ENCODE peak calls at places on chromosomes 12 and 14, in four cellular contexts. F is IMR-90; Q is CD4-positive, alpha-beta T cell; W is CD8-positive, alpha-beta T cell. U is an unnamed sample.

GRCh38 chr12:52295663-52296062 is 4.3 kb upstream of the KRT81 start:
- DNase-seq in F (no peak), Q (no peak), W (no peak), U (no peak)

GRCh38 chr14:31113794-31114193 is 87.6 kb upstream of the STRN3 start:
- DNase-seq in F (no peak), Q (no peak), W (no peak), U (no peak)

GRCh38 chr12:58576965-58577364 is 343.3 kb downstream of the LRIG3 start:
- DNase-seq in F (no peak), Q (no peak), W (no peak), U (no peak)

GRCh38 chr12:106790020-106790419 is 15.5 kb downstream of the RIC8B start:
- DNase-seq in F (no peak), Q (no peak), W (no peak), U (no peak)

GRCh38 chr12:30792648-30793499 is 38.1 kb upstream of the CAPRIN2 start:
- DNase-seq in F (peak; percentile 55), Q (no peak), W (no peak), U (peak; percentile 82)

GRCh38 chr14:104903990-104904389 is 20.7 kb upstream of the PLD4 start:
- DNase-seq in F (no peak), Q (no peak), W (no peak), U (no peak)

GRCh38 chr12:71746983-71747611 is 7.6 kb upstream of the RAB21 start:
- DNase-seq in F (peak; percentile 73), Q (peak; percentile 29), W (peak; percentile 47), U (peak; percentile 80)

GRCh38 chr14:61322799-61323290 is 1.5 kb downstream of the PRKCH start:
- DNase-seq in F (peak; percentile 2), Q (peak; percentile 43), W (peak; percentile 56), U (peak; percentile 97)

GRCh38 chr12:120598674-120599463 is 17.7 kb upstream of the POP5 start:
- DNase-seq in F (peak; percentile 26), Q (no peak), W (no peak), U (peak; percentile 71)

GRCh38 chr14:51305761-51306160 is 65.7 kb downstream of the TMX1 start:
- DNase-seq in F (no peak), Q (no peak), W (no peak), U (no peak)

DNA sequence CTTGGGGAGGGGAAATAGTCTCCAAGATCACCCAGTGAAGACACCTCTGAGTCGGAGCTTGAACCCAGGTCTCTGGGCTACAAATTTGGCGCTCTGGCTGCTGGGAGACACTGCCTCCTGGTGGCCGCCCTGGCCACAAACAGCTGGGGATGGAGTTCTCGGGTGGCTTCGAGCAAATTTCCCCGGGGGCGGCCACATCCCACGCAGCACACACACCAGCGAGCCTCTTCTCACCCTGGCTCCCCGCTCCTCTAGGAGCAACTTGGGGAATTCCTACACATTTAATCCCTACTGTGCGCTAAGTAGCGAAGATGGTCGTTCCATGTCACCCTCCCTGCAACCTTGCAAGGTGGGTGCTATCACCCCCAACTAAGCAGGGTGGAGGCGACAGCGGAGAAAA is 66.2 kb upstream of the BEGAIN start:
- DNase-seq in F (no peak), Q (no peak), W (peak; percentile 20), U (no peak)
- TF ChIP-seq CTCF in F (peak; percentile 30), Q (peak; percentile 51), W (peak; percentile 40), U (peak; percentile 25)

GRCh38 chr12:53481957-53482586 is 17.2 kb downstream of the MAP3K12 start:
- DNase-seq in F (no peak), Q (no peak), W (no peak), U (peak; percentile 37)
- TF ChIP-seq CTCF in F (peak; percentile 17), Q (no peak), W (peak; percentile 34), U (peak; percentile 14)

GRCh38 chr12:98997899-98998298 is 352.8 kb downstream of the APAF1 start:
- DNase-seq in F (no peak), Q (no peak), W (no peak), U (no peak)
- TF ChIP-seq CTCF in F (no peak), Q (no peak), W (no peak), U (no peak)

DNA sequence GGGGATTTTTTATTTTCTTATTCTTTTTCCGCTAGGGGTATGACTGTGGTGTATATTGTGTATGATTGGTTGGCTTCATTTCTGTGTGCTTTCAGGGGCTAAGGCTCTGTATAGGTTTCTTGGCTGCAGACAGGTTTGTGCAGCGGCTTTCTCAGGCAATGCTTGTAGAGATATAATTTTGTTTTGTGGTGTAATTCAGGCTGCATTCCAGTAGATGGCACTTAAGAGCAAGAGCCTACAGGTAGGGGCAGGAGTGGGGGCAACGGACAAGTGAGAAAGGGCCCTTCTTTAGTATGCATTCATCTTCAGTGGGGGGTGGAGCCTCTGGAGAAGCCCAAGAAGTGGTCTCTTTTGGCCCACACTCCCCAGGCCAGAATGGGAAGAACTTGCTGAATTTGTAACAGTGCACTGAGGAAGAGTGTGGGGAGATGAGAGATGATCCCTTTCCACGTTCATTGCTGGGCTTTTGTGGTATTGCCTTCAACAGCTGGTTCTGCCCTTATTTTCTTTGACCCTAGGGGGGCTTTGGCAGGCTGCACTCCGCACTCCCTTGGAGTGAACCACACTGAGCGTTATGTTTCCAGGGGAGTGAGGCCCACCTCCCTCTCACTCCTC is 78.6 kb downstream of the IFNG-AS1 start:
- DNase-seq in F (no peak), Q (no peak), W (no peak), U (peak; percentile 16)
- TF ChIP-seq CTCF in F (peak; percentile 26), Q (no peak), W (no peak), U (peak; percentile 43)

DNA sequence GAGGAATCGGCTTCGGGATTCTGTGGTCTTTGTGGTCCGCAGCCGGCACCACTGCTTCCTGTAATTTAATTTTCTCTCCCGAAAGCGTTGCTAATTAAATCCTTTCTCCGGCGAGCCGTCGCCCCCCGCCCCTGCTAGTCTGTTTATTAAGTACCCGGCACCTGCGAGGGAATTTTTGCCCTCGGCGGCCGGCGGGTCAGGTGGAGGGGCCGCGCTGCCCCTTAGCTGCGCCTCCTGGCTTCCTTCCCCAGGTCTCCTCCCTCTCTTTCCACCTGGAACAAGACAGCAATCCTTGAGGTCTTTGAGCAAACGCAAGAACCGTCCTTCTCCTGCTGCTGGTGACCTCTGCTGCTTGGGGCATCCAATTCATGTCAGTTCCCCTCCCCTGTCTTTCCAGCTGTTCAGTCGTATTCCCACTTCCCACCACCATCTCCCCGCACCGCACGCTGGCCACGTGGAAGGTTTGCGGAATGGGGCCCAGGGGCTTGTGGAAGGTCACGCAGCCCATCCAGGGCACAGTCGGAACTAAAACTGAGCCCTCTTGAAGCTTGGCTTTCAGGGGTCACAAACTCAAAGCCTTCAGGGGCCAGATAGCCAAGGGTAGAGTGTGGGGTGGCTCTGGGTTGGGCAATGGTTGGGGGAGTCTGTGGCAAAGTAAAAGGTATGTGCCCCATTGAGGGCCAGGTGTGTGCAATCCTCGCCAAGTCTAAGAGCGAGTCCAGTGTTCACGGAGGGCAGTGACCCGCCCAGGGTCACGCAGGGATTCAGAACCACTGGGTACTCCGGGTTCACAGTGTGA is 16.1 kb downstream of the ZDHHC22 start:
- DNase-seq in F (no peak), Q (no peak), W (no peak), U (no peak)
- TF ChIP-seq CTCF in F (no peak), Q (peak; percentile 33), W (peak; percentile 15), U (no peak)

DNA sequence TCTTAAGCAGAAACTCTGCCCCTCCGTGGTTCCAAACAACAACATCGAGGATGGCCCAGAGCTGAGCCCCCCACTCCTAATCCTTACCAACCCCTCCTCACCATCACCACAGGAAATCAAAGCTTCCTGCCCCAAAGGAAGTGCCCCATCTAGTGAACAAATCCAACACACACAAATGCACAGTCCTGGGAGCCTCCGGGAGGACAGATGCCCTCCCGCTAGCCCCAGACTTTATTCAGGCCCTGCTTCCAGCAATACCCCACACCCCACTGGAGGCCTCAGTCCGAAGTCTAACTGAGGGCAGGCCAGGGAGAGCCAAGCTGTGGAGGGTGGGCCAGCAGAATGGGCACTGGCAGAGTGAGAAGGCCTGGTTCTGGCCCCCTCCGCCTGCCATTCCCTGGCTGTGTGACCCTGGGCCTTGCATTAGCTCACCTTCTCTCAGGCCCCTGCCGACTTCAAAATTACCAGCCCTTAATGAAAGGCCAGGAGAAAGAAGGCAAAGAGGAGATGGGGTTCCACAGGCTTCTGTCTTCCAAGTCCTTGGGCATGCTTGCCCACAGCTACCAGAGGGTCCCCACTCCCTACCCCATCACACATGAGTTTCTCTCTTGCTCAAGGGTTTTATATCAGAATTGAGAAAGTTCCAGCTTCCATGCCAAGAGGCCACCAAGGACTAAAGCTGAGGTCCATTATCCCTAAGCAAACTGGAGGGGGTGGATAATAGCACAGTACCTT is 2.3 kb downstream of the HDAC7 start:
- DNase-seq in F (no peak), Q (no peak), W (no peak), U (no peak)
- TF ChIP-seq CTCF in F (peak; percentile 38), Q (peak; percentile 15), W (no peak), U (no peak)

GRCh38 chr12:80708535-80709328 is 1.3 kb downstream of the MYF6 start:
- DNase-seq in F (no peak), Q (no peak), W (no peak), U (no peak)

GRCh38 chr12:80707830-80708534 is 548 bp downstream of the MYF6 start:
- DNase-seq in F (no peak), Q (no peak), W (no peak), U (no peak)

GRCh38 chr12:80710727-80711066 is 3.3 kb downstream of the MYF6 start:
- DNase-seq in F (no peak), Q (no peak), W (no peak), U (no peak)

GRCh38 chr12:80711866-80712265 is 4.4 kb downstream of the MYF6 start:
- DNase-seq in F (no peak), Q (no peak), W (no peak), U (no peak)

DNA sequence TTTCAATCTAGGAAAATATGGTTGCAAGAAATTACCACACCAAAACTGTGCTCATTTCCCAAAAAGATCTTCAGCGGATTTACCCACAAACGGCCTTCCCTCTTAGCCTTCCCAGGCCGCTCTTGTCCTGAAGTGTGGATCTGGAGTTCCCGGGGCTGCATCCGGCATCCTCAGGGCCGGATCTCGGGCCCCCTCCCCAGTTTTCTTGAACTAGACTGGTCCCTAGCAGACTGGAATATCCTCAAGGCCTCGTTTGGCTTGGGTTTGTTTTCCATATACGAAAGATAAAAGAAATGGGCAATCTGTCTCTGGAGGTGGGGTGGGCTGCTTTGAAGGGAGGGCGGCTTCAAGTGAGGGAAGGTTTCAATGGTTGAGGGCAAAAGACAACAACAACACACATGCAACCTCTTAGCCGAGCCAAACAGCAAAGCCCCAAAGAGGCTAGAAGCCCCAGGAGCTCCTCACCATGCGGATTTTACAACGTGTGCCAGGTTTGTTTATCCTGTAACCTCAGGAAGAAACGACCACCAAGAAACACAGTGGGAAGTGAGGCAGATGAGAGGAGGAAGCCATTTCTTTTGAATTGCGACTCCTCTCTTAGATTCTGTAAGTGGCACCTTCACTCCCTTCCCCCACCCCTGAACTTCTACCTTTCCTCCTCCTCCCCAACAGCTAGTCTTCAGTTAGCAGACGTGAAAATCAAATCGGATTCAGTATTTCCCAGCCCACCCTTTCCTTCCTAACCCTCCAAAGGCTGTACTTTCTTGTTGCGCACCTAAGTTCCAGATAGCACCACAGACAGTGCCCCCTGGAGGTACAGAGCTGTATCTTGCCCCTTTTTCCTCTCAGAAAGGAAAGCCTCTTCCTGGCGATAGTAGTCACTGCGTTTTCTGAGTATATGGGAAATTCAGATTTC is 2.6 kb downstream of the MYF6 start:
- DNase-seq in F (no peak), Q (no peak), W (no peak), U (peak; percentile 8)
- TF ChIP-seq CTCF in F (no peak), Q (no peak), W (no peak), U (peak; percentile 31)

U was measured in epithelial cell of esophagus.